ENCODE peak calls at places on chromosome 14, in four cellular contexts. E is immature natural killer cell; Z is stimulated activated CD4-positive, alpha-beta T cell treated with anti-CD3 and anti-CD28 coated beads, Interleukin-15, amount 100 ng/mL, for 24 hours; G is posterior cingulate gyrus. A is an unnamed sample.

GRCh38 chr14:94481468-94482131 is 5.6 kb upstream of the SERPINA9 start:
- DNase-seq in Z (no peak), E (peak), G (no peak), A (no peak)

GRCh38 chr14:36478782-36479181 is 41.2 kb downstream of the NKX2-1 start:
- DNase-seq in Z (peak), G (no peak), E (no peak), A (no peak)

GRCh38 chr14:52377940-52378339 is 63.8 kb downstream of the PTGER2 start:
- DNase-seq in G (no peak), E (no peak), Z (no peak), A (no peak)

GRCh38 chr14:35404496-35405303 is at the start of gene NFKBIA:
- DNase-seq in G (peak), Z (peak), E (peak), A (peak)

GRCh38 chr14:100416921-100417451 is 93.8 kb downstream of the SLC25A47 start:
- DNase-seq in Z (no peak), G (no peak), E (no peak), A (no peak)

GRCh38 chr14:68757618-68758081 is 35.2 kb downstream of the ZFP36L1 start:
- DNase-seq in G (no peak), Z (no peak), E (no peak), A (no peak)

GRCh38 chr14:68364823-68365222 is 428.0 kb downstream of the ZFP36L1 start:
- DNase-seq in Z (no peak), G (no peak), E (no peak), A (no peak)

GRCh38 chr14:71418591-71419245 is 511.5 kb downstream of the PCNX1 start:
- DNase-seq in G (no peak), E (no peak), Z (no peak), A (no peak)

GRCh38 chr14:95516554-95517209 is at the start of gene SYNE3:
- DNase-seq in E (no peak), G (no peak), Z (peak), A (peak)

GRCh38 chr14:37678916-37679315 is 83.5 kb downstream of the TTC6 start:
- DNase-seq in G (no peak), E (no peak), Z (no peak), A (no peak)

GRCh38 chr14:18688346-18688745 is 87.4 kb downstream of the OR11H12 start:
- DNase-seq in G (no peak), Z (no peak), E (no peak), A (no peak)

GRCh38 chr14:52061380-52061779 is 7.5 kb downstream of the NID2 start:
- DNase-seq in Z (no peak), G (no peak), E (no peak), A (no peak)

GRCh38 chr14:59028476-59029202 is 159.8 kb upstream of the DAAM1 start:
- DNase-seq in Z (peak), E (no peak), G (peak), A (no peak)

GRCh38 chr14:48560421-48560820 is 885.0 kb upstream of the MDGA2 start:
- DNase-seq in E (no peak), G (no peak), Z (no peak), A (no peak)

GRCh38 chr14:67674480-67675218 is at the start of gene VTI1B:
- DNase-seq in Z (peak), G (peak), E (peak), A (peak)